ENCODE peak calls at places on chromosomes 2 and 18, in six cellular contexts. J is Peyer's patch; K is psoas muscle; N is lower lobe of right lung; C is mesendoderm; T is CD4-positive, CD25-positive, alpha-beta regulatory T cell. D is an unnamed sample. For H3K4me1, the result is how much of the 10 kb centered on the place peaks cover.

GRCh38 chr18:42784612-42785011 is 330.9 kb downstream of the RIT2 start:
- DNase-seq in C (no peak), N (no peak), T (no peak), J (no peak), K (no peak), D (no peak)

GRCh38 chr18:78884502-78884901 is 95.1 kb upstream of the SALL3 start:
- DNase-seq in J (no peak), N (no peak), K (no peak), T (no peak), C (peak), D (no peak)

GRCh38 chr2:190649035-190649797 is at the start of gene NAB1:
- DNase-seq in J (peak), N (peak), T (peak), C (peak), K (peak), D (peak)

GRCh38 chr2:20444993-20445910 is 1.6 kb upstream of the RHOB start:
- DNase-seq in N (no peak), J (no peak), C (peak), T (no peak), K (no peak), D (no peak)

GRCh38 chr18:73980289-73980979 is 167.2 kb downstream of the FBXO15 start:
- DNase-seq in C (peak), N (no peak), K (no peak), J (no peak), T (no peak), D (peak)

GRCh38 chr2:230205034-230205433 is 14.8 kb downstream of the SP110 start:
- DNase-seq in T (no peak), N (no peak), K (no peak), J (no peak), C (no peak), D (no peak)

GRCh38 chr2:234145057-234145456 is 94.6 kb downstream of the SPP2 start:
- DNase-seq in J (no peak), C (no peak), K (no peak), T (no peak), N (no peak), D (no peak)

GRCh38 chr2:100142393-100142792 is at the start of gene AFF3:
- DNase-seq in J (no peak), K (no peak), C (no peak), N (no peak), T (peak), D (no peak)

GRCh38 chr18:75207298-75208054 is 1.5 kb downstream of the PTGR3 start:
- DNase-seq in T (peak), C (peak), N (no peak), K (no peak), J (no peak), D (no peak)

GRCh38 chr18:70037453-70038061 is 89.9 kb upstream of the CD226 start:
- DNase-seq in K (no peak), C (no peak), N (no peak), J (no peak), T (no peak), D (no peak)

GRCh38 chr2:219615894-219616293 is 11.5 kb upstream of the SLC4A3 start:
- DNase-seq in K (no peak), N (no peak), C (no peak), T (no peak), J (no peak), D (no peak)

GRCh38 chr2:166419616-166419934 is 43.8 kb upstream of the SCN9A start:
- DNase-seq in J (no peak), C (peak), T (no peak), K (no peak), N (no peak), D (peak)

GRCh38 chr2:64634338-64635267 is 19.1 kb downstream of the SERTAD2 start:
- DNase-seq in C (no peak), K (peak), J (no peak), N (no peak), T (no peak), D (no peak)

GRCh38 chr2:195470622-195471021 is 186.4 kb upstream of the SLC39A10 start:
- DNase-seq in K (no peak), N (no peak), J (no peak), C (no peak), T (no peak), D (no peak)

GRCh38 chr2:216568563-216568962 is 64.7 kb upstream of the IGFBP2 start:
- DNase-seq in T (no peak), K (no peak), J (no peak), N (no peak), C (no peak), D (no peak)

GRCh38 chr2:28201711-28202180 is 190.9 kb upstream of the FOSL2 start:
- DNase-seq in K (peak), C (peak), N (no peak), T (no peak), J (no peak), D (no peak)

GRCh38 chr2:67782443-67782842 is 280.4 kb downstream of the C1D start:
- DNase-seq in C (no peak), T (no peak), K (no peak), N (no peak), J (no peak), D (no peak)

GRCh38 chr2:45168731-45169338 is 159.6 kb upstream of the SIX2 start:
- DNase-seq in K (peak), T (no peak), C (no peak), J (no peak), N (no peak), D (no peak)

GRCh38 chr2:233655043-233655442 is 16.7 kb upstream of the UGT1A9 start:
- DNase-seq in N (no peak), T (no peak), C (no peak), K (no peak), J (no peak), D (no peak)

GRCh38 chr2:84881581-84882414 is 914 bp upstream of the TRABD2A start:
- DNase-seq in N (peak), K (peak), T (peak), C (peak), J (peak), D (peak)

GRCh38 chr2:133711226-133711625 is 143.0 kb upstream of the NCKAP5 start:
- DNase-seq in T (no peak), J (no peak), K (no peak), C (no peak), N (no peak), D (no peak)

GRCh38 chr18:78627546-78628315 is 351.9 kb upstream of the SALL3 start:
- DNase-seq in N (no peak), T (no peak), C (no peak), K (no peak), J (peak), D (peak)

GRCh38 chr18:48997681-48997984 is 46.9 kb upstream of the SMAD7 start:
- DNase-seq in T (no peak), N (no peak), C (no peak), J (no peak), K (no peak), D (no peak)

GRCh38 chr18:56652802-56653201 is 1.6 kb downstream of the WDR7 start:
- DNase-seq in N (no peak), K (no peak), T (peak), J (no peak), C (no peak), D (no peak)

GRCh38 chr2:218679119-218679518 is 7.2 kb downstream of the STK36 start:
- DNase-seq in J (no peak), N (no peak), C (no peak), T (no peak), K (no peak), D (no peak)

GRCh38 chr2:60476206-60476946 is 77.1 kb downstream of the BCL11A start:
- DNase-seq in N (no peak), T (no peak), C (no peak), J (no peak), K (no peak), D (no peak)

GRCh38 chr2:60478660-60479059 is 74.8 kb downstream of the BCL11A start:
- DNase-seq in J (no peak), K (no peak), T (no peak), N (no peak), C (no peak), D (no peak)

GRCh38 chr2:60472663-60473289 is 80.7 kb downstream of the BCL11A start:
- DNase-seq in J (no peak), C (no peak), T (no peak), K (no peak), N (no peak), D (no peak)

GRCh38 chr2:60474301-60474700 is 79.2 kb downstream of the BCL11A start:
- DNase-seq in N (no peak), C (no peak), T (no peak), K (no peak), J (no peak), D (no peak)

GRCh38 chr2:60475311-60475830 is 78.1 kb downstream of the BCL11A start:
- DNase-seq in N (no peak), K (no peak), T (no peak), C (no peak), J (no peak), D (no peak)
- H3K4me1 ChIP-seq in N (under half), K (under half), T (under half), C (under half), J (under half), D (under half)

DNA sequence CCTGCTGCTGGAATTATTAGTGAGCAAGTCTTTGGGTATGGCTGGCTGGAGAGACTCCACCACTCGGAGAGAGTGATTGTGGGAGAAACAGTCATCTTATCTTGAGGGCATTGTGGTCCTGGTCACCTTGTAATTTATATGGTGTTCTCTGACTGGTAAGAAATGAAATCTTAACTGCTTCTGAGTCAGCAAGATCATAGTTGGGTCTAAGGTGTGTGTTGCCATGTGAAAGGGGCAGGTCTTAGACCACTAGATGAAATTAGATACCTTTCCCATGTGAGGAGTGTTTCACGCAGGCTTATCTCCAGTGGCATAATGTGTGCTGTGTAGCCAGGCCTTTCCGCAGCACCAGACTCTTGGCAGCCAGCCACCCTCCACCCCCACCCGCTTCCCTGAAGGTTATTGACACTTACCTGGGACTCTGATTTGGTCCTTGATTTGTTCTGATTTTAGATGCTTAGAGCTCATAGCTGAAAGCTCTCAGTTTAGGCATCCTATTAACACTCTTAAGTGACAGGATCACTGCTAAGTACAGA is 7.7 kb downstream of the MAPRE3 start:
- DNase-seq in K (peak), C (no peak), J (peak), T (no peak), N (peak), D (no peak)
- H3K4me1 ChIP-seq in K (half or more), C (under half), J (under half), T (under half), N (under half), D (under half)

DNA sequence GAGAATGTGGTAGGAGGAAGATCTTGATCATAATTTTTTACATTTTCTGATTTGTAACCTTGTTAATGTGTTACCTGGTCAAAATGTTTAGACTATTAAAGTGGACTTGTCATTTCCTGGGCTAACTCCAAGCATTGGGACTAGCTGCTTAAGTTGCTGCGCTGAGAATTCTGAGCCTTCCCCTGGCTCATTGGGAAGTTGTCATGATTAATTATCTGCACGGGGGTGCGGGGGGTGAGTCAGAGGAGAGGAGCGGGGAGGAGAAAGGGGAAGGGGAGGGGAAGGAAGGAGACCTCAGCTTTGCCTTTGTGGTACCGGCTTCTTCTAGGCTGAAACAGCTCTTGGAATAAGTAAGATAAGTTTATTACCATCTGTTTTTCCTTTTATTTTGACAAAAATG is 52.9 kb upstream of the APCDD1 start:
- DNase-seq in C (no peak), J (no peak), T (no peak), N (no peak), K (no peak), D (no peak)
- H3K4me1 ChIP-seq in C (under half), J (under half), T (under half), N (under half), K (under half), D (under half)

DNA sequence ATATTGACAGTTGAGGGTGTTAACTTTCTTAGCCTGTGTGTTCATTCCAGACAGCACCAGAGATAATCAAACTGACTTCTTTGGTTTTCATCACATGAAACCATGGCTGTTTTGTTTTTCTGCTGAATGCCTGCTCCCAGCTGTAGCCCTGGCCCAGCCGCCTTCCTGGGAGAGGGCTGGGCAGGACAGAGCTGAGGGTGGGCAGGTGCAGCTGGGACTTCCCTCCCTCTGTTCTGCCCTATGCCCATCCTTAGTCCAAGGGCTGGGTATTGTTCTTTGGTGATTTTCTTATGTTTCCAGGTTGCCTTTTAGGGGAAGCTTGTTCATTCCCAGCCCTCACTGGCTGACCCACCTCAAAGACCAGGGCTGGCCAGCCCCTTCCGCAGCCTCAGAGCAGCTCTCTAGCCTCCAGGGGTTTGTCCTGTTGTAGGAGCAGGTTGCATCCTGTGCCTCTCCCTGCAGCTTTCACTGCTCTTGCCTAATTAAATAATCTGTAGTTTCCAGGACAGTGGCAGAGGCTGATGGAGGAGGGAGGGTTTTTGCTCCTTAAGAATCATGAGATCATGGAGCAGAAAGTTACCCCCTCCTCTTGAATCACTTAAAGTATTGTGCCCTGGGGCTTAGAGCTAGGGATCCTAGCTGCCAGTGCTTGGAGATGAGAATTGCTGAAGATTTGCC is 61.4 kb downstream of the MTCL1 start:
- DNase-seq in K (no peak), C (peak), N (no peak), J (no peak), T (no peak), D (no peak)
- H3K4me1 ChIP-seq in K (under half), C (under half), N (under half), J (under half), T (under half), D (under half)

GRCh38 chr18:2980607-2980923 is 32.4 kb downstream of the LPIN2 start:
- DNase-seq in J (no peak), C (no peak), N (no peak), T (peak), K (no peak), D (no peak)
- H3K4me1 ChIP-seq in J (half or more), C (under half), N (half or more), T (half or more), K (under half), D (half or more)

GRCh38 chr2:237667891-237668290 is 40.5 kb downstream of the LRRFIP1 start:
- DNase-seq in J (no peak), T (no peak), C (no peak), K (no peak), N (no peak), D (no peak)

GRCh38 chr2:237664151-237664550 is 36.8 kb downstream of the LRRFIP1 start:
- DNase-seq in K (no peak), J (no peak), N (no peak), T (no peak), C (no peak), D (no peak)

GRCh38 chr2:237665713-237666143 is 38.3 kb downstream of the LRRFIP1 start:
- DNase-seq in J (no peak), K (no peak), C (peak), N (no peak), T (no peak), D (no peak)

GRCh38 chr2:237668440-237668839 is 41.1 kb downstream of the LRRFIP1 start:
- DNase-seq in T (no peak), K (no peak), J (no peak), C (no peak), N (no peak), D (no peak)

DNA sequence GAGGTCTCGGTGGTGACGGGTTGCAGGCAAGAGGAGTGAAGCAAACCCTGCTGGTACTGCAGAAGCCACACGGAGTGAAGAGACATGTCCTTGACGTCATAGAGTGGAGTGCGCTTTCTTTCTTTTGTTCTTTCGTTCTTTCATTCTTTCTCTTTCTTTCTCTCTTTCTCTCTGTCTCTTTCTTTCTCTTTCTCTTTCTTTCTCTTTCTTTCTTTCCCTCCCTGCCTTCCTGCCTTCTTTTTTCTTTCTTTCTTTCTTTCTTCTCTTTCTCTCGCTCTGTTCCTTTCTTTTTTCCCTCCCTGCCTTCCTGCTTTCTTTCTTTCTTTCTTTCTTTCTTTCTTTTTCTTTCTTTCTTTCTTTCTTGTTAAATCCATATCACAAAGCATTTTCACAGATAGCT is 39.2 kb downstream of the LRRFIP1 start:
- DNase-seq in J (no peak), T (no peak), K (no peak), C (no peak), N (no peak), D (no peak)
- H3K4me1 ChIP-seq in J (under half), T (under half), K (half or more), C (under half), N (under half), D (under half)